ENCODE peak calls at places on chromosome 22, in six cellular contexts. One of them, this sample, is unnamed. For H3K36me3, the result is how much of the 10 kb centered on the place peaks cover.

GRCh38 chr22:48055827-48056226 is 1293.4 kb downstream of the TBC1D22A start:
- DNase-seq in SJSA1: peak
- DNase-seq in Peyer's patch: no peak
- DNase-seq in thoracic aorta: no peak
- DNase-seq in body of pancreas: no peak
- DNase-seq in MM.1S: no peak
- DNase-seq in this sample: peak

GRCh38 chr22:32684148-32684821 is 117.2 kb upstream of the TIMP3 start:
- DNase-seq in thoracic aorta: no peak
- DNase-seq in Peyer's patch: no peak
- DNase-seq in SJSA1: no peak
- DNase-seq in body of pancreas: no peak
- DNase-seq in MM.1S: no peak
- DNase-seq in this sample: no peak

GRCh38 chr22:50665212-50665611 is 7.4 kb upstream of the SHANK3 start:
- DNase-seq in body of pancreas: no peak
- DNase-seq in MM.1S: no peak
- DNase-seq in thoracic aorta: no peak
- DNase-seq in SJSA1: no peak
- DNase-seq in Peyer's patch: no peak
- DNase-seq in this sample: no peak

GRCh38 chr22:44371741-44372525 is 59.2 kb upstream of the SHISAL1 start:
- DNase-seq in Peyer's patch: no peak
- DNase-seq in MM.1S: no peak
- DNase-seq in body of pancreas: no peak
- DNase-seq in thoracic aorta: no peak
- DNase-seq in SJSA1: no peak
- DNase-seq in this sample: no peak

GRCh38 chr22:25331050-25331449 is 111.6 kb downstream of the CRYBB2 start:
- DNase-seq in Peyer's patch: no peak
- DNase-seq in body of pancreas: no peak
- DNase-seq in MM.1S: no peak
- DNase-seq in SJSA1: peak
- DNase-seq in thoracic aorta: no peak
- DNase-seq in this sample: no peak

GRCh38 chr22:40028098-40028425 is 33.3 kb downstream of the FAM83F start:
- DNase-seq in thoracic aorta: no peak
- DNase-seq in Peyer's patch: no peak
- DNase-seq in SJSA1: no peak
- DNase-seq in MM.1S: no peak
- DNase-seq in body of pancreas: no peak
- DNase-seq in this sample: no peak

GRCh38 chr22:33299245-33299956 is 241.2 kb upstream of the SYN3 start:
- DNase-seq in thoracic aorta: no peak
- DNase-seq in body of pancreas: no peak
- DNase-seq in Peyer's patch: peak
- DNase-seq in SJSA1: no peak
- DNase-seq in MM.1S: no peak
- DNase-seq in this sample: no peak

GRCh38 chr22:38832005-38832978 is 11.5 kb downstream of the NPTXR start:
- DNase-seq in SJSA1: no peak
- DNase-seq in body of pancreas: no peak
- DNase-seq in MM.1S: no peak
- DNase-seq in Peyer's patch: no peak
- DNase-seq in thoracic aorta: no peak
- DNase-seq in this sample: no peak

GRCh38 chr22:43228330-43228729 is 41.4 kb upstream of the TTLL12 start:
- DNase-seq in body of pancreas: no peak
- DNase-seq in thoracic aorta: no peak
- DNase-seq in MM.1S: no peak
- DNase-seq in SJSA1: peak
- DNase-seq in Peyer's patch: no peak
- DNase-seq in this sample: peak

GRCh38 chr22:35617137-35617755 is at the start of gene MB:
- DNase-seq in thoracic aorta: no peak
- DNase-seq in SJSA1: no peak
- DNase-seq in Peyer's patch: no peak
- DNase-seq in MM.1S: no peak
- DNase-seq in body of pancreas: no peak
- DNase-seq in this sample: no peak

GRCh38 chr22:49577168-49578060 is 250.3 kb downstream of the BRD1 start:
- DNase-seq in body of pancreas: no peak
- DNase-seq in MM.1S: no peak
- DNase-seq in SJSA1: no peak
- DNase-seq in thoracic aorta: no peak
- DNase-seq in Peyer's patch: no peak
- DNase-seq in this sample: no peak

GRCh38 chr22:49086606-49087157 is 741.0 kb downstream of the BRD1 start:
- DNase-seq in Peyer's patch: no peak
- DNase-seq in SJSA1: no peak
- DNase-seq in thoracic aorta: no peak
- DNase-seq in MM.1S: no peak
- DNase-seq in body of pancreas: no peak
- DNase-seq in this sample: no peak

GRCh38 chr22:45164217-45165123 is 745 bp downstream of the NUP50 start:
- DNase-seq in body of pancreas: peak
- DNase-seq in SJSA1: no peak
- DNase-seq in MM.1S: peak
- DNase-seq in thoracic aorta: no peak
- DNase-seq in Peyer's patch: peak
- DNase-seq in this sample: peak

GRCh38 chr22:49093192-49093880 is 734.3 kb downstream of the BRD1 start:
- DNase-seq in body of pancreas: no peak
- DNase-seq in thoracic aorta: no peak
- DNase-seq in SJSA1: no peak
- DNase-seq in MM.1S: no peak
- DNase-seq in Peyer's patch: no peak
- DNase-seq in this sample: no peak

GRCh38 chr22:23289851-23290724 is 109.8 kb downstream of the BCR start:
- DNase-seq in MM.1S: peak
- DNase-seq in Peyer's patch: peak
- DNase-seq in SJSA1: peak
- DNase-seq in thoracic aorta: no peak
- DNase-seq in body of pancreas: peak
- DNase-seq in this sample: peak

GRCh38 chr22:49415219-49415951 is 412.3 kb downstream of the BRD1 start:
- DNase-seq in MM.1S: no peak
- DNase-seq in body of pancreas: no peak
- DNase-seq in Peyer's patch: no peak
- DNase-seq in thoracic aorta: no peak
- DNase-seq in SJSA1: peak
- DNase-seq in this sample: no peak

GRCh38 chr22:22207845-22208564 is 36.6 kb upstream of the VPREB1 start:
- DNase-seq in Peyer's patch: peak
- DNase-seq in thoracic aorta: no peak
- DNase-seq in body of pancreas: peak
- DNase-seq in SJSA1: peak
- DNase-seq in MM.1S: peak
- DNase-seq in this sample: peak

GRCh38 chr22:21642584-21643448 is 714 bp downstream of the SDF2L1 start:
- DNase-seq in thoracic aorta: no peak
- DNase-seq in Peyer's patch: peak
- DNase-seq in MM.1S: peak
- DNase-seq in SJSA1: peak
- DNase-seq in body of pancreas: peak
- DNase-seq in this sample: peak

GRCh38 chr22:49068861-49069260 is 758.8 kb downstream of the BRD1 start:
- DNase-seq in Peyer's patch: no peak
- DNase-seq in thoracic aorta: no peak
- DNase-seq in SJSA1: no peak
- DNase-seq in MM.1S: no peak
- DNase-seq in body of pancreas: no peak
- DNase-seq in this sample: no peak

GRCh38 chr22:35506259-35506570 is 34.4 kb upstream of the RASD2 start:
- DNase-seq in SJSA1: no peak
- DNase-seq in thoracic aorta: no peak
- DNase-seq in MM.1S: no peak
- DNase-seq in body of pancreas: no peak
- DNase-seq in Peyer's patch: no peak
- DNase-seq in this sample: no peak

GRCh38 chr22:32823024-32823730 is 21.7 kb downstream of the TIMP3 start:
- DNase-seq in thoracic aorta: no peak
- DNase-seq in MM.1S: no peak
- DNase-seq in SJSA1: no peak
- DNase-seq in body of pancreas: peak
- DNase-seq in Peyer's patch: no peak
- DNase-seq in this sample: no peak

DNA sequence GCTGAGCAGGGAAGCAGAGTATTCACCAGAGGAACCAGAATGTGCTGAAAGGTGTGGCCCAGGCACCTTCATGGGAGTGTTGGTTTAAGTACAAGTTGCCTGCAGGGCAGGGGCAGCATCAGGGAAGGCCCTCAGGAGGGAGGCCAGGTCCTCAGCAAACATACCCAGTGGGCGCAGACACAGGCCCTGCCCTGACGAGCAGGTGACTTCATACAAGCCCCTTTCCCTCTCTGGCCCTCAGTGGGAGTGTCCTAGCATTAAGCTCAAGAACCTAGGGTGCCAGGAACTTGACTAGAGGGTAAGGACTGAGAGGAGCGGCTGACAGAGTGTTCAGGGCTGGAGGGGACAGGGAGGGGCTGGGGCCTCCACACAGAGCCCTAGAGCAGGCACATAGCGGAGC is 7.5 kb upstream of the CASTOR1 start:
- DNase-seq in thoracic aorta: no peak
- DNase-seq in Peyer's patch: no peak
- DNase-seq in MM.1S: no peak
- DNase-seq in body of pancreas: no peak
- DNase-seq in SJSA1: no peak
- DNase-seq in this sample: no peak
- H3K36me3 ChIP-seq in thoracic aorta: half or more
- H3K36me3 ChIP-seq in Peyer's patch: under half
- H3K36me3 ChIP-seq in MM.1S: under half
- H3K36me3 ChIP-seq in body of pancreas: under half
- H3K36me3 ChIP-seq in SJSA1: half or more
- H3K36me3 ChIP-seq in this sample: under half

DNA sequence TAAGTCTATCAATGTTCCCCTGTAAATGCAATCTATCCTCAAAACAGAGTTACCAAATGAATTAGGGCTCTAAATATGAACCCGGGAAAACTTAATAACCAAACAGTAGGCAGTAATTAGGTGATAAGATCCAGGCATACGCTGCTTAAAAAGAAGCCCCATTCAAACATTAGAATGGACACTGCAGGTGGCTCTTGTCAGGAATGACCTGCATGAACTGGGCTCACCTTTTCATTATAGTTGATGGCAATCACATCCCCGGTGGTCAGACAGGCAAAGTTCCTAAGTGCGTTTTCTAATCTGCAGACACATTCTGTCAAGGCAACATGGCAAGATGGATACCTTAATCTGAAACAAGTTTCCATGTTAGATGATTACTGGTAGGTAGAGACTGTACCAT is 14.0 kb downstream of the UFD1 start:
- DNase-seq in Peyer's patch: no peak
- DNase-seq in SJSA1: no peak
- DNase-seq in body of pancreas: no peak
- DNase-seq in thoracic aorta: no peak
- DNase-seq in MM.1S: no peak
- DNase-seq in this sample: no peak
- H3K36me3 ChIP-seq in Peyer's patch: under half
- H3K36me3 ChIP-seq in SJSA1: half or more
- H3K36me3 ChIP-seq in body of pancreas: under half
- H3K36me3 ChIP-seq in thoracic aorta: half or more
- H3K36me3 ChIP-seq in MM.1S: under half
- H3K36me3 ChIP-seq in this sample: half or more

GRCh38 chr22:30414525-30415047 is 11.0 kb upstream of the MTFP1 start:
- DNase-seq in body of pancreas: no peak
- DNase-seq in SJSA1: no peak
- DNase-seq in Peyer's patch: no peak
- DNase-seq in MM.1S: no peak
- DNase-seq in thoracic aorta: no peak
- DNase-seq in this sample: no peak

GRCh38 chr22:30416403-30416802 is 9.2 kb upstream of the MTFP1 start:
- DNase-seq in Peyer's patch: no peak
- DNase-seq in SJSA1: no peak
- DNase-seq in thoracic aorta: no peak
- DNase-seq in body of pancreas: no peak
- DNase-seq in MM.1S: no peak
- DNase-seq in this sample: no peak

GRCh38 chr22:30411780-30412179 is 13.8 kb upstream of the MTFP1 start:
- DNase-seq in MM.1S: no peak
- DNase-seq in SJSA1: no peak
- DNase-seq in thoracic aorta: no peak
- DNase-seq in Peyer's patch: no peak
- DNase-seq in body of pancreas: no peak
- DNase-seq in this sample: no peak

GRCh38 chr22:30413001-30413400 is 12.6 kb upstream of the MTFP1 start:
- DNase-seq in thoracic aorta: no peak
- DNase-seq in body of pancreas: no peak
- DNase-seq in Peyer's patch: no peak
- DNase-seq in SJSA1: no peak
- DNase-seq in MM.1S: no peak
- DNase-seq in this sample: no peak

DNA sequence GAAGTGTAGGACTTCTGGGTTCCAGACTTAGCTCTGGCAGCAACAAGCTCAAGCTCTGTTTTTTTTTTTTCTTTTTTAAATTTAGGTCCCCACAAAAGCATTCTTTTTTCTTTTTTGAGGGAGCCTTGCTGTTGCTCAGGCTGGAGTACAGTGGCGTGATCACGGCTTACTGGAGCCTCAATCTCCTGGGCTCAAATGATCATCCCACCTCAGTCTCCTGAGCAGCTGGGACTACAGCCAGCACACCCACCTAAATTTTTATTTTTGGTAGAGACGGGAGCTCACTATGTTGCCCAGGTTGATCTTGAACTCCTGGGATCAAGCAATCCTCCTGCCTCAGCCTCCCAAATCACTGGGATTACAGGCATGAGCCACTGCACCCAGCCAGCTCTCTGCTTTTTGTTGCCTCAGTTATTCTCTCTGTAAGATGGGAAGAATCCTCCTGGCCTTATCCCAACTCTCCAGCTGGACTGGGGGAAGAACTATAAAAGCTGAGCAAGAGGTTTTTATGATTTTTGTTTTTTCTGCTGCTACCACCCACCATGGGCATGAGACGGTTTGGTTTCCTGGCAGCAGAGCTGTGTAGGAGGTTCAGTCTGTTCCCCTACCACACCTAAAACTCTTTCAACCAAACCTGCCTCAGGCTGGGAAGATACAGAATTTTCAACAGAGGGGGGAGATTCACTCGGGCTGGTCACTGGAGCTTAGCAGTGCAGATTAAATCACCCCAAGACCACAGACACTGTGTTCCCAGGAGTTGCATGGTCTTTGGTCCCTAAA is 11.6 kb upstream of the MTFP1 start:
- DNase-seq in body of pancreas: no peak
- DNase-seq in Peyer's patch: no peak
- DNase-seq in thoracic aorta: no peak
- DNase-seq in MM.1S: no peak
- DNase-seq in SJSA1: no peak
- DNase-seq in this sample: no peak
- H3K36me3 ChIP-seq in body of pancreas: under half
- H3K36me3 ChIP-seq in Peyer's patch: under half
- H3K36me3 ChIP-seq in thoracic aorta: under half
- H3K36me3 ChIP-seq in MM.1S: under half
- H3K36me3 ChIP-seq in SJSA1: half or more
- H3K36me3 ChIP-seq in this sample: half or more

DNA sequence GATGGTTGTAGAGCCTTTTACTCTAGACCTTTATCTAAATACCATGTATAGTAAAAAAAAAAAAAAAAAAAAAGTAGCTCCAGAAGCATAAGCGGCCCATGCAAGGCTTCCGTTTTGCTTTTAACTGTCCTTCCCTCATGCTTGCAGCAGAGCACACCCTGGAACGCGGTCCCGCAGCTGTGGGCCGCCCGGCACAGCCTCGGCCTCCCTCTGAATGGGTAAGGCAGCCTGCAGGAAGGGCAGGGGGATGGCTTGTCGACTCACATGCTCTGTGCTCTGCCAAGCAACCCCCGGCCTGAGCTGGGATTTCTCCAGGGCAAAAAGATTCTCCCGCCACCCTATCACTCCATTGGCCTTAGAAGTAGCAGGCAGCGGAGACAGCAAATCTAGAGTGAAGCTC is 101.4 kb upstream of the BID start:
- DNase-seq in thoracic aorta: no peak
- DNase-seq in MM.1S: no peak
- DNase-seq in Peyer's patch: no peak
- DNase-seq in SJSA1: no peak
- DNase-seq in body of pancreas: no peak
- DNase-seq in this sample: no peak
- H3K36me3 ChIP-seq in thoracic aorta: under half
- H3K36me3 ChIP-seq in MM.1S: under half
- H3K36me3 ChIP-seq in Peyer's patch: under half
- H3K36me3 ChIP-seq in SJSA1: half or more
- H3K36me3 ChIP-seq in body of pancreas: under half
- H3K36me3 ChIP-seq in this sample: half or more